ENCODE peak calls at places on chromosomes 7 and 10, in six cellular contexts. One of them, this sample, is unnamed.

GRCh38 chr10:131532745-131533341 is 221.3 kb upstream of the TCERG1L start:
- DNase-seq in GM19239: no peak
- DNase-seq in NCI-H2171: no peak
- DNase-seq in caudate nucleus: no peak
- DNase-seq in GM12865: no peak
- DNase-seq in activated T-cell treated with anti-CD3 and anti-CD28 coated beads, Interleukin-2, amount 50 U/mL, for 72 hours: no peak
- DNase-seq in this sample: no peak

GRCh38 chr7:130982160-130982638 is 248.2 kb upstream of the KLF14 start:
- DNase-seq in GM12865: peak; percentile 71
- DNase-seq in activated T-cell treated with anti-CD3 and anti-CD28 coated beads, Interleukin-2, amount 50 U/mL, for 72 hours: no peak
- DNase-seq in GM19239: no peak
- DNase-seq in NCI-H2171: peak; percentile 9
- DNase-seq in caudate nucleus: no peak
- DNase-seq in this sample: peak; percentile 72

GRCh38 chr7:28977881-28978280 is 19.8 kb upstream of the TRIL start:
- DNase-seq in caudate nucleus: no peak
- DNase-seq in NCI-H2171: no peak
- DNase-seq in GM12865: no peak
- DNase-seq in activated T-cell treated with anti-CD3 and anti-CD28 coated beads, Interleukin-2, amount 50 U/mL, for 72 hours: no peak
- DNase-seq in GM19239: no peak
- DNase-seq in this sample: no peak

GRCh38 chr10:119225288-119225687 is 17.9 kb downstream of the GRK5 start:
- DNase-seq in activated T-cell treated with anti-CD3 and anti-CD28 coated beads, Interleukin-2, amount 50 U/mL, for 72 hours: no peak
- DNase-seq in NCI-H2171: no peak
- DNase-seq in GM12865: no peak
- DNase-seq in GM19239: no peak
- DNase-seq in caudate nucleus: no peak
- DNase-seq in this sample: no peak

GRCh38 chr10:73797324-73798025 is 12.1 kb downstream of the ZSWIM8 start:
- DNase-seq in GM19239: no peak
- DNase-seq in activated T-cell treated with anti-CD3 and anti-CD28 coated beads, Interleukin-2, amount 50 U/mL, for 72 hours: no peak
- DNase-seq in caudate nucleus: no peak
- DNase-seq in GM12865: no peak
- DNase-seq in NCI-H2171: no peak
- DNase-seq in this sample: no peak

GRCh38 chr7:5382281-5383041 is 41.2 kb downstream of the TNRC18 start:
- DNase-seq in NCI-H2171: no peak
- DNase-seq in caudate nucleus: no peak
- DNase-seq in activated T-cell treated with anti-CD3 and anti-CD28 coated beads, Interleukin-2, amount 50 U/mL, for 72 hours: no peak
- DNase-seq in GM12865: no peak
- DNase-seq in GM19239: no peak
- DNase-seq in this sample: no peak

GRCh38 chr10:47054936-47055335 is 143.7 kb downstream of the PTPN20 start:
- DNase-seq in caudate nucleus: no peak
- DNase-seq in GM12865: no peak
- DNase-seq in activated T-cell treated with anti-CD3 and anti-CD28 coated beads, Interleukin-2, amount 50 U/mL, for 72 hours: no peak
- DNase-seq in GM19239: no peak
- DNase-seq in NCI-H2171: no peak
- DNase-seq in this sample: no peak

GRCh38 chr10:132407846-132408278 is 10.9 kb downstream of the PWWP2B start:
- DNase-seq in GM19239: no peak
- DNase-seq in caudate nucleus: no peak
- DNase-seq in activated T-cell treated with anti-CD3 and anti-CD28 coated beads, Interleukin-2, amount 50 U/mL, for 72 hours: no peak
- DNase-seq in GM12865: no peak
- DNase-seq in NCI-H2171: no peak
- DNase-seq in this sample: no peak

GRCh38 chr10:15295540-15296325 is 75.4 kb downstream of the FAM171A1 start:
- DNase-seq in GM19239: no peak
- DNase-seq in activated T-cell treated with anti-CD3 and anti-CD28 coated beads, Interleukin-2, amount 50 U/mL, for 72 hours: no peak
- DNase-seq in NCI-H2171: no peak
- DNase-seq in GM12865: no peak
- DNase-seq in caudate nucleus: no peak
- DNase-seq in this sample: no peak

GRCh38 chr10:14409247-14409646 is 78.5 kb upstream of the FRMD4A start:
- DNase-seq in GM19239: no peak
- DNase-seq in caudate nucleus: no peak
- DNase-seq in NCI-H2171: no peak
- DNase-seq in activated T-cell treated with anti-CD3 and anti-CD28 coated beads, Interleukin-2, amount 50 U/mL, for 72 hours: peak; percentile 44
- DNase-seq in GM12865: no peak
- DNase-seq in this sample: no peak

GRCh38 chr10:129941199-129942018 is 22.7 kb downstream of the EBF3 start:
- DNase-seq in activated T-cell treated with anti-CD3 and anti-CD28 coated beads, Interleukin-2, amount 50 U/mL, for 72 hours: no peak
- DNase-seq in NCI-H2171: no peak
- DNase-seq in GM19239: no peak
- DNase-seq in caudate nucleus: no peak
- DNase-seq in GM12865: no peak
- DNase-seq in this sample: no peak

GRCh38 chr7:14000247-14000646 is 10.8 kb upstream of the ETV1 start:
- DNase-seq in activated T-cell treated with anti-CD3 and anti-CD28 coated beads, Interleukin-2, amount 50 U/mL, for 72 hours: no peak
- DNase-seq in caudate nucleus: no peak
- DNase-seq in GM12865: peak; percentile 67
- DNase-seq in NCI-H2171: no peak
- DNase-seq in GM19239: no peak
- DNase-seq in this sample: no peak

GRCh38 chr7:149161241-149161848 is 14.1 kb downstream of the ZNF398 start:
- DNase-seq in activated T-cell treated with anti-CD3 and anti-CD28 coated beads, Interleukin-2, amount 50 U/mL, for 72 hours: no peak
- DNase-seq in NCI-H2171: no peak
- DNase-seq in GM19239: no peak
- DNase-seq in caudate nucleus: no peak
- DNase-seq in GM12865: no peak
- DNase-seq in this sample: no peak

GRCh38 chr7:74288034-74288881 is 949 bp upstream of the CLIP2 start:
- DNase-seq in caudate nucleus: no peak
- DNase-seq in activated T-cell treated with anti-CD3 and anti-CD28 coated beads, Interleukin-2, amount 50 U/mL, for 72 hours: no peak
- DNase-seq in GM19239: no peak
- DNase-seq in GM12865: peak; percentile 42
- DNase-seq in NCI-H2171: no peak
- DNase-seq in this sample: no peak

GRCh38 chr10:98331888-98332287 is 63.9 kb upstream of the LOXL4 start:
- DNase-seq in GM12865: peak; percentile 47
- DNase-seq in activated T-cell treated with anti-CD3 and anti-CD28 coated beads, Interleukin-2, amount 50 U/mL, for 72 hours: peak; percentile 8
- DNase-seq in GM19239: no peak
- DNase-seq in caudate nucleus: no peak
- DNase-seq in NCI-H2171: no peak
- DNase-seq in this sample: peak; percentile 45

GRCh38 chr10:34696423-34696822 is 118.7 kb downstream of the PARD3 start:
- DNase-seq in GM12865: no peak
- DNase-seq in GM19239: no peak
- DNase-seq in NCI-H2171: no peak
- DNase-seq in caudate nucleus: no peak
- DNase-seq in activated T-cell treated with anti-CD3 and anti-CD28 coated beads, Interleukin-2, amount 50 U/mL, for 72 hours: no peak
- DNase-seq in this sample: no peak

GRCh38 chr7:69399038-69399800 is 199.1 kb upstream of the AUTS2 start:
- DNase-seq in NCI-H2171: no peak
- DNase-seq in activated T-cell treated with anti-CD3 and anti-CD28 coated beads, Interleukin-2, amount 50 U/mL, for 72 hours: no peak
- DNase-seq in GM19239: no peak
- DNase-seq in caudate nucleus: no peak
- DNase-seq in GM12865: no peak
- DNase-seq in this sample: peak; percentile 13

GRCh38 chr10:101310528-101311439 is 43.2 kb upstream of the BTRC start:
- DNase-seq in GM12865: no peak
- DNase-seq in activated T-cell treated with anti-CD3 and anti-CD28 coated beads, Interleukin-2, amount 50 U/mL, for 72 hours: no peak
- DNase-seq in caudate nucleus: no peak
- DNase-seq in NCI-H2171: no peak
- DNase-seq in GM19239: no peak
- DNase-seq in this sample: no peak

GRCh38 chr10:19778996-19779395 is 37.2 kb upstream of the PLXDC2 start:
- DNase-seq in caudate nucleus: no peak
- DNase-seq in activated T-cell treated with anti-CD3 and anti-CD28 coated beads, Interleukin-2, amount 50 U/mL, for 72 hours: no peak
- DNase-seq in NCI-H2171: no peak
- DNase-seq in GM12865: no peak
- DNase-seq in GM19239: no peak
- DNase-seq in this sample: no peak

GRCh38 chr10:75403144-75404022 is 1.8 kb upstream of the ZNF503 start:
- DNase-seq in activated T-cell treated with anti-CD3 and anti-CD28 coated beads, Interleukin-2, amount 50 U/mL, for 72 hours: no peak
- DNase-seq in NCI-H2171: peak; percentile 28
- DNase-seq in caudate nucleus: no peak
- DNase-seq in GM12865: no peak
- DNase-seq in GM19239: no peak
- DNase-seq in this sample: no peak

GRCh38 chr10:116190883-116191282 is 82.1 kb downstream of the GFRA1 start:
- DNase-seq in GM19239: no peak
- DNase-seq in activated T-cell treated with anti-CD3 and anti-CD28 coated beads, Interleukin-2, amount 50 U/mL, for 72 hours: no peak
- DNase-seq in GM12865: no peak
- DNase-seq in caudate nucleus: no peak
- DNase-seq in NCI-H2171: no peak
- DNase-seq in this sample: no peak

GRCh38 chr7:100890640-100891521 is 1.4 kb upstream of the UFSP1 start:
- DNase-seq in GM12865: no peak
- DNase-seq in activated T-cell treated with anti-CD3 and anti-CD28 coated beads, Interleukin-2, amount 50 U/mL, for 72 hours: no peak
- DNase-seq in NCI-H2171: no peak
- DNase-seq in GM19239: no peak
- DNase-seq in caudate nucleus: no peak
- DNase-seq in this sample: no peak

GRCh38 chr7:1599571-1600395 is 30.0 kb upstream of the PSMG3 start:
- DNase-seq in GM19239: no peak
- DNase-seq in GM12865: no peak
- DNase-seq in caudate nucleus: no peak
- DNase-seq in NCI-H2171: no peak
- DNase-seq in activated T-cell treated with anti-CD3 and anti-CD28 coated beads, Interleukin-2, amount 50 U/mL, for 72 hours: no peak
- DNase-seq in this sample: no peak

GRCh38 chr7:41912851-41913580 is 210.1 kb upstream of the INHBA start:
- DNase-seq in GM12865: no peak
- DNase-seq in GM19239: no peak
- DNase-seq in NCI-H2171: no peak
- DNase-seq in caudate nucleus: no peak
- DNase-seq in activated T-cell treated with anti-CD3 and anti-CD28 coated beads, Interleukin-2, amount 50 U/mL, for 72 hours: no peak
- DNase-seq in this sample: no peak

GRCh38 chr10:52464725-52465124 is 150.6 kb downstream of the DKK1 start:
- DNase-seq in NCI-H2171: no peak
- DNase-seq in activated T-cell treated with anti-CD3 and anti-CD28 coated beads, Interleukin-2, amount 50 U/mL, for 72 hours: no peak
- DNase-seq in caudate nucleus: no peak
- DNase-seq in GM19239: no peak
- DNase-seq in GM12865: no peak
- DNase-seq in this sample: no peak

GRCh38 chr7:83835424-83835823 is 186.5 kb upstream of the SEMA3E start:
- DNase-seq in caudate nucleus: no peak
- DNase-seq in GM12865: no peak
- DNase-seq in activated T-cell treated with anti-CD3 and anti-CD28 coated beads, Interleukin-2, amount 50 U/mL, for 72 hours: no peak
- DNase-seq in NCI-H2171: no peak
- DNase-seq in GM19239: no peak
- DNase-seq in this sample: peak; percentile 92

GRCh38 chr10:97644961-97645360 is 4.5 kb downstream of the PI4K2A start:
- DNase-seq in caudate nucleus: no peak
- DNase-seq in GM19239: no peak
- DNase-seq in NCI-H2171: no peak
- DNase-seq in activated T-cell treated with anti-CD3 and anti-CD28 coated beads, Interleukin-2, amount 50 U/mL, for 72 hours: no peak
- DNase-seq in GM12865: no peak
- DNase-seq in this sample: no peak

GRCh38 chr10:102001435-102002068 is 54.4 kb downstream of the ARMH3 start:
- DNase-seq in GM19239: no peak
- DNase-seq in NCI-H2171: no peak
- DNase-seq in activated T-cell treated with anti-CD3 and anti-CD28 coated beads, Interleukin-2, amount 50 U/mL, for 72 hours: no peak
- DNase-seq in GM12865: peak; percentile 88
- DNase-seq in caudate nucleus: no peak
- DNase-seq in this sample: no peak

GRCh38 chr10:35555962-35556930 is 48.9 kb upstream of the GJD4 start:
- DNase-seq in GM12865: no peak
- DNase-seq in GM19239: no peak
- DNase-seq in activated T-cell treated with anti-CD3 and anti-CD28 coated beads, Interleukin-2, amount 50 U/mL, for 72 hours: no peak
- DNase-seq in caudate nucleus: no peak
- DNase-seq in NCI-H2171: no peak
- DNase-seq in this sample: no peak

GRCh38 chr7:130095812-130096211 is 25.5 kb downstream of the KLHDC10 start:
- DNase-seq in GM12865: no peak
- DNase-seq in activated T-cell treated with anti-CD3 and anti-CD28 coated beads, Interleukin-2, amount 50 U/mL, for 72 hours: no peak
- DNase-seq in caudate nucleus: no peak
- DNase-seq in NCI-H2171: no peak
- DNase-seq in GM19239: no peak
- DNase-seq in this sample: peak; percentile 32

GRCh38 chr10:78986419-78986818 is 82.3 kb upstream of the ZMIZ1 start:
- DNase-seq in GM19239: no peak
- DNase-seq in caudate nucleus: no peak
- DNase-seq in GM12865: no peak
- DNase-seq in activated T-cell treated with anti-CD3 and anti-CD28 coated beads, Interleukin-2, amount 50 U/mL, for 72 hours: no peak
- DNase-seq in NCI-H2171: no peak
- DNase-seq in this sample: no peak

GRCh38 chr7:42250411-42250810 is 13.4 kb upstream of the GLI3 start:
- DNase-seq in NCI-H2171: no peak
- DNase-seq in caudate nucleus: no peak
- DNase-seq in GM19239: no peak
- DNase-seq in GM12865: no peak
- DNase-seq in activated T-cell treated with anti-CD3 and anti-CD28 coated beads, Interleukin-2, amount 50 U/mL, for 72 hours: no peak
- DNase-seq in this sample: no peak

GRCh38 chr7:64656489-64656888 is 9.4 kb upstream of the ZNF107 start:
- DNase-seq in caudate nucleus: no peak
- DNase-seq in GM19239: no peak
- DNase-seq in GM12865: no peak
- DNase-seq in activated T-cell treated with anti-CD3 and anti-CD28 coated beads, Interleukin-2, amount 50 U/mL, for 72 hours: no peak
- DNase-seq in NCI-H2171: no peak
- DNase-seq in this sample: no peak

GRCh38 chr7:41907444-41907843 is 204.6 kb upstream of the INHBA start:
- DNase-seq in activated T-cell treated with anti-CD3 and anti-CD28 coated beads, Interleukin-2, amount 50 U/mL, for 72 hours: no peak
- DNase-seq in GM19239: no peak
- DNase-seq in GM12865: no peak
- DNase-seq in NCI-H2171: no peak
- DNase-seq in caudate nucleus: no peak
- DNase-seq in this sample: no peak

GRCh38 chr10:114491933-114492332 is 87.6 kb upstream of the AFAP1L2 start:
- DNase-seq in caudate nucleus: no peak
- DNase-seq in GM19239: no peak
- DNase-seq in GM12865: no peak
- DNase-seq in NCI-H2171: no peak
- DNase-seq in activated T-cell treated with anti-CD3 and anti-CD28 coated beads, Interleukin-2, amount 50 U/mL, for 72 hours: no peak
- DNase-seq in this sample: no peak